ENCODE peak calls at places on chromosomes 16 and 17, in six cellular contexts. R, K, U, X, H and Q are unnamed samples.

GRCh38 chr17:58172369-58173071 is 5.7 kb downstream of the OR4D2 start:
- DNase-seq in R (peak; percentile 24), K (peak; percentile 23), U (no peak), X (peak; percentile 35), H (peak; percentile 34), Q (no peak)

GRCh38 chr17:80758793-80759673 is 214.4 kb downstream of the RPTOR start:
- DNase-seq in R (no peak), K (peak; percentile 23), U (no peak), X (no peak), H (no peak), Q (no peak)

GRCh38 chr16:11796227-11797165 is 562 bp downstream of the ZC3H7A start:
- DNase-seq in R (no peak), K (peak; percentile 40), U (no peak), X (no peak), H (no peak), Q (no peak)

GRCh38 chr17:49197346-49197998 is 12.9 kb downstream of the GNGT2 start:
- DNase-seq in R (no peak), K (no peak), U (no peak), X (no peak), H (no peak), Q (no peak)

GRCh38 chr16:88392616-88393015 is 9.9 kb downstream of the ZNF469 start:
- DNase-seq in R (no peak), K (no peak), U (no peak), X (no peak), H (no peak), Q (no peak)

GRCh38 chr16:54722210-54722676 is 208.4 kb upstream of the IRX5 start:
- DNase-seq in R (no peak), K (no peak), U (no peak), X (no peak), H (no peak), Q (no peak)

GRCh38 chr16:8194795-8195194 is 395.5 kb downstream of the TMEM114 start:
- DNase-seq in R (no peak), K (no peak), U (no peak), X (no peak), H (no peak), Q (no peak)

GRCh38 chr16:12231666-12232065 is 255.1 kb downstream of the SNX29 start:
- DNase-seq in R (no peak), K (no peak), U (no peak), X (no peak), H (no peak), Q (no peak)

GRCh38 chr17:13024526-13025263 is 6.9 kb upstream of the ELAC2 start:
- DNase-seq in R (peak; percentile 30), K (peak; percentile 79), U (no peak), X (no peak), H (peak; percentile 63), Q (no peak)

GRCh38 chr17:2337811-2338657 is 733 bp downstream of the SGSM2 start:
- DNase-seq in R (no peak), K (peak; percentile 80), U (peak; percentile 83), X (no peak), H (peak; percentile 55), Q (no peak)

GRCh38 chr17:78318407-78318806 is 41.5 kb downstream of the SOCS3 start:
- DNase-seq in R (no peak), K (no peak), U (no peak), X (no peak), H (no peak), Q (no peak)

GRCh38 chr17:46882666-46883065 is 31.3 kb downstream of the WNT9B start:
- DNase-seq in R (no peak), K (no peak), U (no peak), X (no peak), H (no peak), Q (no peak)

GRCh38 chr16:86984286-86984685 is 332.9 kb downstream of the C16orf95 start:
- DNase-seq in R (no peak), K (no peak), U (peak; percentile 10), X (no peak), H (no peak), Q (no peak)

GRCh38 chr17:40922239-40922638 is 15.2 kb downstream of the KRT23 start:
- DNase-seq in R (no peak), K (no peak), U (no peak), X (no peak), H (no peak), Q (no peak)

GRCh38 chr16:86986136-86986535 is 331.1 kb downstream of the C16orf95 start:
- DNase-seq in R (no peak), K (no peak), U (peak; percentile 12), X (no peak), H (no peak), Q (no peak)

GRCh38 chr17:80414508-80414802 is 512 bp upstream of the ENDOV start:
- DNase-seq in R (no peak), K (no peak), U (no peak), X (no peak), H (no peak), Q (no peak)

GRCh38 chr16:76535-77272 is 1.3 kb upstream of the MPG start:
- DNase-seq in R (no peak), K (no peak), U (no peak), X (no peak), H (no peak), Q (no peak)

GRCh38 chr16:57803413-57803990 is 1.2 kb upstream of the KIFC3 start:
- DNase-seq in R (no peak), K (no peak), U (no peak), X (no peak), H (no peak), Q (no peak)

GRCh38 chr16:77897831-77898540 is 109.6 kb downstream of the VAT1L start:
- DNase-seq in R (no peak), K (no peak), U (no peak), X (no peak), H (no peak), Q (no peak)

GRCh38 chr17:64129765-64130558 is at the start of gene ERN1:
- DNase-seq in R (peak; percentile 80), K (peak; percentile 96), U (peak; percentile 95), X (no peak), H (peak; percentile 86), Q (peak; percentile 83)

GRCh38 chr17:58312021-58312630 is 16.5 kb downstream of the TSPOAP1 start:
- DNase-seq in R (no peak), K (peak; percentile 2), U (peak; percentile 50), X (no peak), H (no peak), Q (no peak)

GRCh38 chr17:57924677-57925076 is 30.5 kb downstream of the CUEDC1 start:
- DNase-seq in R (no peak), K (no peak), U (no peak), X (no peak), H (no peak), Q (no peak)

GRCh38 chr17:37446027-37446426 is 39.3 kb downstream of the TADA2A start:
- DNase-seq in R (no peak), K (no peak), U (no peak), X (no peak), H (no peak), Q (no peak)

GRCh38 chr17:38454528-38454927 is 26.3 kb downstream of the ARHGAP23 start:
- DNase-seq in R (no peak), K (no peak), U (peak; percentile 81), X (no peak), H (no peak), Q (no peak)

GRCh38 chr17:41439375-41439774 is 1.4 kb downstream of the KRT38 start:
- DNase-seq in R (no peak), K (no peak), U (no peak), X (no peak), H (no peak), Q (no peak)

GRCh38 chr16:56286819-56287218 is 95.5 kb downstream of the GNAO1 start:
- DNase-seq in R (no peak), K (no peak), U (no peak), X (no peak), H (no peak), Q (no peak)

GRCh38 chr16:47065766-47066688 is 77.7 kb downstream of the NETO2 start:
- DNase-seq in R (no peak), K (no peak), U (no peak), X (no peak), H (no peak), Q (no peak)

GRCh38 chr16:74477226-74477625 is 55.9 kb upstream of the CLEC18B start:
- DNase-seq in R (no peak), K (no peak), U (no peak), X (no peak), H (no peak), Q (no peak)

GRCh38 chr17:41775394-41776226 is 10.9 kb downstream of the JUP start:
- DNase-seq in R (no peak), K (no peak), U (no peak), X (no peak), H (no peak), Q (no peak)

GRCh38 chr17:79946352-79947231 is 89.1 kb downstream of the TBC1D16 start:
- DNase-seq in R (no peak), K (no peak), U (peak; percentile 48), X (no peak), H (no peak), Q (no peak)

GRCh38 chr16:83878838-83879237 is 20.1 kb upstream of the MLYCD start:
- DNase-seq in R (no peak), K (peak; percentile 30), U (no peak), X (no peak), H (no peak), Q (no peak)